ENCODE peak calls at places on chromosomes 6 and 20, in eight cellular contexts. C is NCI-H1417, N is C1 segment of cervical spinal cord, F is pancreas, B is upper lobe of right lung, P is posterior vena cava, A is mucosa of gallbladder, Q is left ventricle myocardium inferior. L is an unnamed sample.

GRCh38 chr6:105308840-105309239 is 94.0 kb downstream of the PREP start:
- DNase-seq in F (no peak), B (no peak), N (no peak), A (no peak), Q (no peak), C (no peak), P (no peak), L (no peak)

GRCh38 chr6:15444881-15445280 is 199.0 kb downstream of the JARID2 start:
- DNase-seq in C (peak), N (no peak), A (peak), B (no peak), P (no peak), F (no peak), Q (no peak), L (no peak)

GRCh38 chr6:135722679-135723078 is 128.8 kb upstream of the PDE7B start:
- DNase-seq in A (peak), Q (no peak), B (no peak), F (no peak), C (no peak), P (no peak), N (no peak), L (no peak)

GRCh38 chr6:24535210-24535609 is 40.4 kb downstream of the ALDH5A1 start:
- DNase-seq in P (no peak), Q (no peak), A (no peak), F (no peak), N (no peak), C (no peak), B (no peak), L (no peak)

GRCh38 chr6:14728396-14729024 is 517.4 kb upstream of the JARID2 start:
- DNase-seq in Q (peak), F (no peak), C (no peak), P (peak), A (no peak), B (no peak), N (peak), L (peak)

GRCh38 chr20:51272392-51272791 is 249.5 kb upstream of the KCNG1 start:
- DNase-seq in F (no peak), A (no peak), B (no peak), C (no peak), P (no peak), N (no peak), Q (no peak), L (no peak)

GRCh38 chr6:52877168-52877567 is 32.3 kb downstream of the GSTA3 start:
- DNase-seq in Q (no peak), F (no peak), C (no peak), N (no peak), A (no peak), B (no peak), P (no peak), L (no peak)

GRCh38 chr6:32845381-32845884 is 1.6 kb upstream of the PSMB8 start:
- DNase-seq in F (no peak), P (peak), C (no peak), N (no peak), Q (no peak), B (no peak), A (no peak), L (no peak)

GRCh38 chr20:11219192-11219591 is 545.4 kb upstream of the JAG1 start:
- DNase-seq in B (no peak), A (no peak), F (no peak), Q (no peak), C (no peak), P (no peak), N (no peak), L (no peak)

GRCh38 chr6:34172961-34173775 is 27.3 kb upstream of the GRM4 start:
- DNase-seq in B (peak), P (peak), A (no peak), N (no peak), F (no peak), C (no peak), Q (no peak), L (no peak)

GRCh38 chr6:125773387-125774341 is 17.1 kb upstream of the NCOA7 start:
- DNase-seq in Q (no peak), A (no peak), N (no peak), P (no peak), B (no peak), C (no peak), F (no peak), L (no peak)

GRCh38 chr20:20203784-20204183 is 151.5 kb downstream of the CFAP61 start:
- DNase-seq in C (peak), N (no peak), P (no peak), F (no peak), A (no peak), Q (no peak), B (no peak), L (no peak)

GRCh38 chr20:46101957-46102356 is 12.2 kb upstream of the NCOA5 start:
- DNase-seq in B (no peak), P (no peak), A (no peak), N (no peak), F (no peak), C (no peak), Q (no peak), L (no peak)

GRCh38 chr20:61933951-61934715 is 131.5 kb downstream of the TAF4 start:
- DNase-seq in Q (peak), A (no peak), P (peak), C (no peak), N (no peak), B (peak), F (no peak), L (peak)

GRCh38 chr6:113495521-113495920 is 361.6 kb upstream of the MARCKS start:
- DNase-seq in F (no peak), C (no peak), B (no peak), P (no peak), N (no peak), A (no peak), Q (no peak), L (no peak)

GRCh38 chr20:3071610-3072529 is at the start of gene OXT:
- DNase-seq in B (peak), N (no peak), A (no peak), C (no peak), F (no peak), Q (peak), P (peak), L (peak)

GRCh38 chr6:112149236-112149635 is 61.8 kb downstream of the FAM229B start:
- DNase-seq in Q (no peak), F (no peak), P (no peak), B (no peak), A (no peak), C (no peak), N (no peak), L (no peak)

GRCh38 chr6:3001773-3002293 is 2.1 kb downstream of the NQO2 start:
- DNase-seq in B (no peak), N (peak), C (no peak), Q (no peak), A (no peak), F (no peak), P (peak), L (no peak)

GRCh38 chr6:17165383-17165782 is 63.5 kb downstream of the STMND1 start:
- DNase-seq in N (no peak), F (no peak), A (no peak), C (no peak), Q (no peak), B (no peak), P (no peak), L (no peak)

GRCh38 chr6:145802141-145802540 is 12.5 kb downstream of the FBXO30 start:
- DNase-seq in B (no peak), A (no peak), F (no peak), Q (no peak), C (no peak), P (no peak), N (no peak), L (no peak)

GRCh38 chr6:43009124-43009523 is 4.6 kb downstream of the MEA1 start:
- DNase-seq in B (no peak), P (no peak), N (no peak), C (no peak), F (no peak), Q (peak), A (peak), L (no peak)

L was measured in right lobe of liver.